ENCODE peak calls at places on chromosomes 7 and 10, in four cellular contexts. K, R, M and W are unnamed samples.

GRCh38 chr10:102433619-102434046 is 1.3 kb upstream of the CUEDC2 start:
- DNase-seq in K (no peak), R (no peak), M (no peak), W (no peak)

GRCh38 chr10:124249812-124250432 is 156.5 kb upstream of the CHST15 start:
- DNase-seq in K (peak; percentile 35), R (no peak), M (no peak), W (no peak)

GRCh38 chr7:135385209-135385608 is 124.7 kb downstream of the CNOT4 start:
- DNase-seq in K (no peak), R (no peak), M (peak; percentile 44), W (no peak)

GRCh38 chr10:106705576-106706526 is 458.7 kb downstream of the SORCS1 start:
- DNase-seq in K (peak; percentile 60), R (peak; percentile 82), M (peak; percentile 37), W (peak; percentile 28)

GRCh38 chr7:149104214-149104613 is 13.7 kb upstream of the ZNF786 start:
- DNase-seq in K (no peak), R (no peak), M (no peak), W (no peak)

GRCh38 chr7:69334706-69335105 is 263.6 kb upstream of the AUTS2 start:
- DNase-seq in K (no peak), R (no peak), M (no peak), W (no peak)

GRCh38 chr10:60069311-60069710 is 163.0 kb upstream of the CCDC6 start:
- DNase-seq in K (no peak), R (no peak), M (no peak), W (no peak)

GRCh38 chr7:4527988-4528641 is 154.0 kb upstream of the FOXK1 start:
- DNase-seq in K (no peak), R (no peak), M (no peak), W (no peak)

GRCh38 chr10:133241501-133242205 is 4.0 kb downstream of the VENTX start:
- DNase-seq in K (no peak), R (no peak), M (no peak), W (no peak)

GRCh38 chr7:1175967-1176851 is 16.2 kb upstream of the ZFAND2A start:
- DNase-seq in K (peak; percentile 88), R (peak; percentile 80), M (peak; percentile 52), W (peak; percentile 76)

GRCh38 chr10:15370212-15370740 is 813 bp downstream of the FAM171A1 start:
- DNase-seq in K (no peak), R (peak; percentile 20), M (peak; percentile 16), W (peak; percentile 53)

GRCh38 chr10:84668186-84668763 is 339.9 kb downstream of the CCSER2 start:
- DNase-seq in K (no peak), R (no peak), M (no peak), W (no peak)

GRCh38 chr10:90718185-90718584 is 139.7 kb downstream of the HTR7 start:
- DNase-seq in K (no peak), R (no peak), M (no peak), W (no peak)

GRCh38 chr10:122140941-122141623 is 130.0 kb upstream of the BTBD16 start:
- DNase-seq in K (no peak), R (no peak), M (peak; percentile 94), W (peak; percentile 96)

GRCh38 chr10:23016636-23017035 is 78.7 kb upstream of the MSRB2 start:
- DNase-seq in K (no peak), R (no peak), M (no peak), W (no peak)

GRCh38 chr10:102545997-102546396 is 42.2 kb downstream of the SUFU start:
- DNase-seq in K (no peak), R (no peak), M (no peak), W (no peak)

GRCh38 chr7:44639701-44640321 is 33.4 kb downstream of the OGDH start:
- DNase-seq in K (peak; percentile 48), R (peak; percentile 4), M (peak; percentile 91), W (peak; percentile 91)

GRCh38 chr7:30845426-30846135 is 66.1 kb upstream of the AQP1 start:
- DNase-seq in K (no peak), R (no peak), M (peak; percentile 65), W (peak; percentile 53)

GRCh38 chr10:97633921-97634320 is 621 bp upstream of the MORN4 start:
- DNase-seq in K (peak; percentile 46), R (no peak), M (no peak), W (no peak)

GRCh38 chr7:92611735-92612134 is 21.5 kb upstream of the FAM133B start:
- DNase-seq in K (no peak), R (no peak), M (no peak), W (no peak)

GRCh38 chr7:111010833-111011232 is 80.1 kb upstream of the LRRN3 start:
- DNase-seq in K (no peak), R (no peak), M (no peak), W (no peak)

GRCh38 chr7:22672892-22673637 is 53.9 kb upstream of the IL6 start:
- DNase-seq in K (no peak), R (no peak), M (peak; percentile 46), W (no peak)

GRCh38 chr7:73968511-73968910 is 59.5 kb upstream of the ELN start:
- DNase-seq in K (no peak), R (no peak), M (no peak), W (no peak)

GRCh38 chr10:102269017-102269416 is 23.7 kb downstream of the GBF1 start:
- DNase-seq in K (no peak), R (no peak), M (no peak), W (peak; percentile 17)

GRCh38 chr10:12483996-12484944 is 134.9 kb downstream of the CAMK1D start:
- DNase-seq in K (no peak), R (no peak), M (no peak), W (no peak)

DNA sequence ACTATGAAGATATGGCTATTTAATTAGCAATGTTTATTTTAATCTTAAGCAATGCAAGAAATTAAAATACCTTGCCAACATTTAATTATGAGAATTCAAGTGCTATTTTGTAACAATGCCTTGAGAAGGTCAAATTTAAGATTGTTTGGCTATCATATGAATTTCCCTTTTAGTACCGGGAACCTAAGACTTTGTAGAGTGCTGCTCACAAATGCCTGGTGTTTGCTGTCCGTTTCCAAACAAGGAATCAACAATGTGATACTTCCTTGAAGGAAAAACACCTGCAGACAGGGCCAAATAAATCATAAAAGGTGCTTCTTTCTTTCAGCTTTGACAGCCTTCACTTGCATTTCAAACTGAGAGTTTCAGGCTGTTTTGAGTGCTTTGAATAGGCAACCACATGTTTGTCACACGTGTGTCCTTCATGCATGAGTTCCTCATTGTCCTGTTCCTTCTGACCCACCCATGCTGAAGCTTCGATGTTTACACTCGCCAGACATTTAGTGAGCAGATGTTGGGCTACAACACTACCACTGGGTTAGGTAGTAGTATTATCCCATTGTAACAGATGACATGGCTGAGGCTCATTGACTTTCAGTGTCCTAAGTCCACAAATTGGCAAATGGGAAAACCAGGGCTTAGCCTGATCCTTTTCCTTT is 456.0 kb downstream of the PHTF2 start:
- DNase-seq in K (no peak), R (no peak), M (no peak), W (no peak)
- H3K4me2 ChIP-seq in K (no peak overlapping the region), R (no peak overlapping the region), M (no peak overlapping the region), W (no peak overlapping the region)

DNA sequence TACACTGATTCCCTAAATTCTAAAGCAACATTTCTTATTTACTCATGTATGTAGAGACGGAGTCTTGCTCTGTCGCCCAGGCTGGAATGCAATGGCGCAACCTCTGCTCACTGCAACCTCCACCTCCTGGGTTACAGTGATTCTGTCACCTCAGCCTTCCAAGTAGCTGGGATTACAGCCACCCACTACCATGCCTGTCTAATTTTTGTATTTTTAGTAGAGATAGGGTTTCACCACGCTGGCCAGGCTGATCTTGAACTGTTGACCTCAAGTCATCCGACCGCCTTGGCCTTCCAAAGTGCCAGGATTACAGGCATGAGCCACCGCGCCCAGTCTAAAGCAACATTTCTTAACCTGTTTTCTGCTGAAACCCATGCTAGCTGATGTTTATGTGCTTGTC is 227.6 kb upstream of the PLXDC2 start:
- DNase-seq in K (no peak), R (no peak), M (no peak), W (no peak)
- H3K9ac ChIP-seq in K (no peak overlapping the region), R (no peak overlapping the region), M (no peak overlapping the region), W (no peak overlapping the region)

GRCh38 chr10:46250898-46251856 is 35.6 kb upstream of the ANTXRL start:
- DNase-seq in K (peak; percentile 17), R (no peak), M (no peak), W (no peak)
- H3K14ac ChIP-seq in K (peak overlapping the region; percentile 2), R (no peak overlapping the region), M (no peak overlapping the region), W (no peak overlapping the region)

GRCh38 chr7:150715293-150715692 is 1.1 kb upstream of the GIMAP1 start:
- DNase-seq in K (no peak), R (no peak), M (no peak), W (no peak)

GRCh38 chr7:150716368-150716767 is at the start of gene GIMAP1:
- DNase-seq in K (no peak), R (no peak), M (no peak), W (no peak)

GRCh38 chr7:150715738-150716137 is 675 bp upstream of the GIMAP1 start:
- DNase-seq in K (no peak), R (no peak), M (no peak), W (no peak)

GRCh38 chr7:150717821-150718420 is 1.5 kb downstream of the GIMAP1 start:
- DNase-seq in K (no peak), R (no peak), M (no peak), W (no peak)

DNA sequence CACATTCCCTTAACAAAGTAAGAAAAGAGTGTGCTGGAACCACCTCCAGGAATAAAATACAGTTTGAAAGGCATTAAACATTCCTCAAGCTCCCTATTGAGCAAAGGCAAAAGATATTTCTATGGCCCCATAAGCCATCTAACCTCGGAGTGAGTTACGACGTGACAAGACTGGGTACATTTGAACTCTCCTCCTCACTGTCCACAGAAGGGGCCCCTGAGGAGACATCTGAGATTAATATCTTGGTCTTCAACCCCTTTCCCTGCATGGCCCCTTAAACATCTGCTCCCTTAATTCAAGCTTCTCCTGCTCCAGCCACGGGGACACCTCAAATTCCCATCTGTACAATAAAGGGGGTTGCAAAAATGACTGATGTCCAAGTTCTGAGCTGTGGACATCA is 526 bp downstream of the GIMAP1 start:
- DNase-seq in K (no peak), R (no peak), M (no peak), W (no peak)
- H3K4me2 ChIP-seq in K (no peak overlapping the region), R (no peak overlapping the region), M (no peak overlapping the region), W (no peak overlapping the region)

GRCh38 chr10:3481496-3481895 is 303.5 kb downstream of the KLF6 start:
- DNase-seq in K (no peak), R (no peak), M (no peak), W (no peak)

GRCh38 chr10:3478632-3479240 is 306.2 kb upstream of the PITRM1 start:
- DNase-seq in K (no peak), R (no peak), M (no peak), W (no peak)

GRCh38 chr10:3480281-3480999 is 304.6 kb downstream of the KLF6 start:
- DNase-seq in K (no peak), R (no peak), M (no peak), W (no peak)

GRCh38 chr10:3482200-3482993 is 302.6 kb downstream of the KLF6 start:
- DNase-seq in K (no peak), R (peak; percentile 64), M (peak; percentile 95), W (peak; percentile 97)

GRCh38 chr10:3481000-3481335 is 304.0 kb downstream of the KLF6 start:
- DNase-seq in K (no peak), R (no peak), M (no peak), W (no peak)
- H3K9ac ChIP-seq in K (no peak overlapping the region), R (no peak overlapping the region), M (no peak overlapping the region), W (no peak overlapping the region)